ENCODE peak calls at places on chromosomes 4 and X, in seven cellular contexts. Q is naive B cell; Y is AML-193; V is iris pigment epithelial cell; H is stimulated activated effector memory CD8-positive, alpha-beta T cell treated with anti-CD3 and anti-CD28 coated beads, Interleukin-12 subunit alpha, Interleukin-12 subunit beta, amount 100 ng/mL, for 72 hours; A is immature natural killer cell; U is stimulated activated naive CD8-positive, alpha-beta T cell treated with anti-CD3 and anti-CD28 coated beads, Interleukin-15, amount 100 ng/mL, for 72 hours. N is an unnamed sample.

GRCh38 chrX:77442728-77443127 is 4.5 kb upstream of the FGF16 start:
- DNase-seq in U (no peak), A (no peak), Q (no peak), H (no peak), V (peak; percentile 84), Y (no peak), N (no peak)

GRCh38 chrX:94961730-94962129 is 1287.7 kb downstream of the FAM133A start:
- DNase-seq in Q (no peak), V (no peak), A (no peak), U (no peak), H (no peak), Y (no peak), N (no peak)

GRCh38 chr4:85825937-85826678 is 351.2 kb downstream of the ARHGAP24 start:
- DNase-seq in Y (no peak), V (peak; percentile 81), A (no peak), Q (no peak), H (no peak), U (no peak), N (no peak)

GRCh38 chr4:100366213-100366612 is 151.6 kb downstream of the EMCN start:
- DNase-seq in U (no peak), V (peak; percentile 78), Y (peak; percentile 24), A (no peak), Q (no peak), H (no peak), N (no peak)

GRCh38 chr4:143358923-143359694 is 22.4 kb downstream of the GAB1 start:
- DNase-seq in A (peak; percentile 58), U (peak; percentile 64), Q (peak; percentile 82), V (peak; percentile 87), Y (no peak), H (no peak), N (no peak)

GRCh38 chr4:105496899-105497298 is 23.0 kb upstream of the PPA2 start:
- DNase-seq in U (no peak), Q (no peak), H (no peak), Y (peak; percentile 4), V (no peak), A (no peak), N (no peak)

GRCh38 chr4:38757945-38758344 is 24.8 kb downstream of the TLR10 start:
- DNase-seq in Y (no peak), H (no peak), U (no peak), V (no peak), A (no peak), Q (no peak), N (no peak)

GRCh38 chr4:126939401-126939800 is 693.4 kb upstream of the INTU start:
- DNase-seq in Q (no peak), Y (no peak), V (peak; percentile 72), A (no peak), H (no peak), U (no peak), N (no peak)

GRCh38 chrX:104913348-104913747 is 307.1 kb downstream of the TEX13A start:
- DNase-seq in Y (no peak), H (no peak), U (no peak), V (peak; percentile 19), Q (no peak), A (no peak), N (no peak)

GRCh38 chr4:3861720-3862639 is 95.8 kb downstream of the ADRA2C start:
- DNase-seq in A (no peak), V (no peak), U (no peak), H (no peak), Y (no peak), Q (no peak), N (no peak)

GRCh38 chr4:76449362-76449767 is 14.3 kb downstream of the SHROOM3 start:
- DNase-seq in A (peak; percentile 57), V (peak; percentile 51), Q (no peak), Y (no peak), H (no peak), U (no peak), N (no peak)

GRCh38 chr4:63717384-63717783 is 691.9 kb downstream of the TECRL start:
- DNase-seq in H (no peak), U (no peak), V (peak; percentile 6), A (no peak), Y (peak; percentile 16), Q (no peak), N (no peak)

GRCh38 chr4:107247738-107248137 is 211.6 kb upstream of the DKK2 start:
- DNase-seq in V (peak; percentile 9), H (no peak), Q (no peak), U (no peak), Y (no peak), A (no peak), N (no peak)

GRCh38 chr4:22986262-22986661 is 293.5 kb downstream of the GBA3 start:
- DNase-seq in V (no peak), H (no peak), U (no peak), Q (no peak), Y (no peak), A (no peak), N (no peak)

GRCh38 chrX:125977851-125978250 is 188.2 kb downstream of the DCAF12L2 start:
- DNase-seq in V (no peak), H (no peak), U (no peak), A (no peak), Q (no peak), Y (no peak), N (no peak)

GRCh38 chr4:80184053-80184790 is 13.1 kb upstream of the PRDM8 start:
- DNase-seq in V (peak; percentile 74), Y (peak; percentile 87), H (peak; percentile 98), U (peak; percentile 93), A (peak; percentile 88), Q (peak; percentile 91), N (peak; percentile 95)

GRCh38 chrX:84221181-84221580 is 33.2 kb upstream of the RPS6KA6 start:
- DNase-seq in V (no peak), H (no peak), A (no peak), Q (no peak), Y (no peak), U (no peak), N (no peak)

GRCh38 chr4:65561164-65561563 is 109.1 kb downstream of the EPHA5 start:
- DNase-seq in Y (no peak), H (no peak), U (no peak), A (no peak), V (no peak), Q (no peak), N (no peak)

GRCh38 chr4:147550626-147551250 is 66.5 kb upstream of the TMEM184C start:
- DNase-seq in V (peak; percentile 72), U (no peak), Q (no peak), A (no peak), Y (no peak), H (no peak), N (no peak)

GRCh38 chr4:7261174-7261573 is 68.8 kb downstream of the SORCS2 start:
- DNase-seq in A (no peak), H (no peak), Y (no peak), Q (no peak), U (no peak), V (peak; percentile 6), N (no peak)

GRCh38 chrX:151370906-151371305 is 26.1 kb upstream of the VMA21 start:
- DNase-seq in Q (no peak), Y (no peak), U (no peak), H (no peak), A (peak; percentile 6), V (no peak), N (no peak)

GRCh38 chr4:17347445-17347844 is 164.4 kb downstream of the QDPR start:
- DNase-seq in V (peak; percentile 38), H (no peak), A (no peak), Q (no peak), U (peak; percentile 20), Y (peak; percentile 3), N (peak; percentile 9)

GRCh38 chr4:94960703-94961102 is 202.9 kb downstream of the BMPR1B start:
- DNase-seq in V (no peak), A (no peak), H (no peak), U (no peak), Q (no peak), Y (no peak), N (no peak)

GRCh38 chrX:44765556-44765955 is 78.3 kb upstream of the DUSP21 start:
- DNase-seq in H (no peak), U (no peak), Y (no peak), A (no peak), V (peak; percentile 57), Q (no peak), N (no peak)

GRCh38 chr4:164058775-164059174 is 564.3 kb downstream of the TMA16 start:
- DNase-seq in U (no peak), V (no peak), Y (no peak), Q (no peak), H (no peak), A (no peak), N (no peak)

GRCh38 chrX:105837227-105837626 is 14.9 kb downstream of the NRK start:
- DNase-seq in Q (no peak), Y (no peak), U (no peak), A (no peak), V (peak; percentile 90), H (no peak), N (no peak)

GRCh38 chr4:157128395-157128794 is 52.4 kb downstream of the GLRB start:
- DNase-seq in Q (no peak), Y (no peak), U (no peak), H (no peak), A (no peak), V (peak; percentile 68), N (no peak)

GRCh38 chr4:12555011-12555410 is 929.1 kb downstream of the RAB28 start:
- DNase-seq in H (no peak), Q (no peak), U (no peak), V (peak; percentile 0), Y (no peak), A (no peak), N (no peak)

GRCh38 chrX:71533850-71534515 is 1.1 kb downstream of the OGT start:
- DNase-seq in Q (peak; percentile 16), V (peak; percentile 42), Y (peak; percentile 5), H (peak; percentile 75), A (peak; percentile 62), U (peak; percentile 76), N (no peak)

GRCh38 chr4:147773261-147774184 is 41.6 kb downstream of the ARHGAP10 start:
- DNase-seq in A (no peak), Y (no peak), V (peak; percentile 75), U (no peak), Q (no peak), H (no peak), N (no peak)

GRCh38 chr4:15658136-15658535 is 3.0 kb upstream of the FBXL5 start:
- DNase-seq in H (no peak), U (no peak), A (no peak), Q (no peak), Y (no peak), V (peak; percentile 50), N (no peak)

N was measured in activated T-cell treated with anti-CD3 and anti-CD28 coated beads for 1 hour.